ENCODE peak calls at places on chromosomes 11 and 22, in four cellular contexts. E is endothelial cell of umbilical vein, W is GM12878, U is K562. G is an unnamed sample. For H3K4me1, the result is how much of the 10 kb centered on the place peaks cover.

GRCh38 chr11:83922318-83922717 is 636.2 kb upstream of the CCDC90B start:
- DNase-seq in E (no peak), W (no peak), U (no peak), G (no peak)

GRCh38 chr11:19597194-19597593 is 115.4 kb upstream of the NAV2 start:
- DNase-seq in E (peak), W (no peak), U (no peak), G (peak)

GRCh38 chr22:36814796-36815195 is 2.0 kb downstream of the PVALB start:
- DNase-seq in E (no peak), W (no peak), U (no peak), G (no peak)

GRCh38 chr22:25027552-25027951 is 75.0 kb downstream of the KIAA1671 start:
- DNase-seq in E (no peak), W (no peak), U (no peak), G (no peak)

GRCh38 chr22:34702279-34702678 is 363.7 kb upstream of the ISX start:
- DNase-seq in E (no peak), W (no peak), U (no peak), G (no peak)

GRCh38 chr11:47359586-47359985 is 7.1 kb upstream of the MYBPC3 start:
- DNase-seq in E (no peak), W (no peak), U (no peak), G (no peak)

GRCh38 chr22:19875531-19876313 is 21.0 kb upstream of the GNB1L start:
- DNase-seq in E (peak), W (no peak), U (peak), G (no peak)

GRCh38 chr11:12159351-12160099 is 49.1 kb downstream of the MICAL2 start:
- DNase-seq in E (peak), W (no peak), U (no peak), G (peak)

GRCh38 chr22:48382197-48382596 is 1445.5 kb downstream of the BRD1 start:
- DNase-seq in E (no peak), W (no peak), U (no peak), G (no peak)

GRCh38 chr11:61782841-61783240 is 9.6 kb downstream of the TMEM258 start:
- DNase-seq in E (no peak), W (no peak), U (no peak), G (no peak)

GRCh38 chr11:1262172-1263006 is 39.5 kb downstream of the MUC5B start:
- DNase-seq in E (peak), W (peak), U (peak), G (peak)

GRCh38 chr22:17281026-17281809 is 62.0 kb upstream of the ADA2 start:
- DNase-seq in E (no peak), W (no peak), U (no peak), G (no peak)

GRCh38 chr11:16430674-16431073 is 74.3 kb upstream of the SOX6 start:
- DNase-seq in E (no peak), W (no peak), U (no peak), G (no peak)

GRCh38 chr11:37946155-37946766 is 1348.2 kb upstream of the RAG2 start:
- DNase-seq in E (peak), W (peak), U (peak), G (peak)

DNA sequence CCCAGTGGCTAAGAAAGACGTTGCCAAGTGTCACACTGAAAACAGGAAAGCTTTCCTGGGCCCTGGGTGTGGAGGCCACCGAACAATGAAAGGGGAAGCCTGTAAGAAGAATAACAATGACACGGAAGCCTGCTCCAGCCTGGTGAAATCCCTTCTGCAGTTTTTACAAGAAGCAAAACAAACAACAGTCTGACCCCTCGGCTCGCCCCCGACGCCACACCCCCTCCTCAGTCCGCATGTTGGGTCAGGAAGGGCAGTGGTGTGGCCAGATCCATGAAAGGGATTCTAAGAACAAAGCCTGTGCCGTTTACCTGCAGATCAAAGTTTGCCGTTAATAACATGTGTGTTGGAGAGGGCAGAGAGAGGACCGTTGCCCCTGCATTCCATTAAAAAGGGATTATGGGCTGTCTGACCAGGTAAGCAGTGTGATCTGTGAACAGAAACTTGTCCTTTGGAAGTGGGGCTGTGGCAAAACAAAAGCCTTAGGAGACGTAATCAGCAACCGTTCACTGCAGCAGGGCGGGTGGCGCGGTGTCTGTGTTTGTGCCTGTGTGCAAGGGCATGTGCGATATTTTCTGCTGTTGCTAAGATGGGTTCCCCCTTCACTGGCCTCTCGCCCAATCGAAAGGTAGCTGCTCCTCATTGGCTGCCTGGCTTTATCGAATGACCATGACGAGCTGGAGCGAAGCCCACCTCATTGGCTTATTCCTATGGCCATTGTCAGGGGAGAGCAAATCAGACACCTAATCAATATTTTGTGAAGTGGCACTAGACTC is 113.8 kb upstream of the BLID start:
- DNase-seq in E (peak), W (no peak), U (no peak), G (no peak)
- TF ChIP-seq FOS in E (no peak), W (no peak), U (no peak), G (no peak)

GRCh38 chr11:66969584-66970205 is 5.4 kb upstream of the C11orf86 start:
- DNase-seq in E (no peak), W (no peak), U (no peak), G (peak)

GRCh38 chr11:66970808-66971442 is 4.2 kb upstream of the C11orf86 start:
- DNase-seq in E (peak), W (no peak), U (no peak), G (peak)

GRCh38 chr11:66966351-66966750 is 8.2 kb upstream of the PC start:
- DNase-seq in E (no peak), W (no peak), U (no peak), G (no peak)

GRCh38 chr11:66970371-66970807 is 4.7 kb upstream of the C11orf86 start:
- DNase-seq in E (no peak), W (no peak), U (no peak), G (no peak)

GRCh38 chr11:66967670-66968425 is 7.3 kb upstream of the C11orf86 start:
- DNase-seq in E (peak), W (no peak), U (no peak), G (peak)
- H3K4me1 ChIP-seq in E (under half), W (under half), U (under half), G (under half)

GRCh38 chr11:87092567-87092966 is 54.8 kb downstream of the TMEM135 start:
- DNase-seq in E (no peak), W (no peak), U (no peak), G (no peak)

GRCh38 chr11:87097582-87097981 is 59.8 kb downstream of the TMEM135 start:
- DNase-seq in E (peak), W (no peak), U (peak), G (peak)

DNA sequence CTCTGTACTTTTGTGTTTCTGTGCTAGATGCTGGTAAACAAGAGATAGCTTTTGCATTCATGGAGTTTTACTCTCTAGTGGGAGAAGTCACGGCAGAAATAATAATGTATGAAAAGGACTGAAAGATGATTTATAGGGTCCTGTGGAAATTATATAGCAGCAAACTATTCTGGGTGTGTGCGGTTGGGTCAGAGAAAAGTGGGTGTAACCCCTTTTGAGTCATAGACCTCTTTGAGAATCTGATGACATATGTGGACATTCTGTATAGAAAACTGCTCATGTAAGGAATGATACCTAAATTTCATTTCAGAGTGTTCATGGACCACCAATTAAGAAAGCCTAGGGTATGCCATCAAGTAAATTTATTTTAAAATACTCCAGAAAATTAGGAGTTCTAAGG is 54.4 kb downstream of the TMEM135 start:
- DNase-seq in E (no peak), W (no peak), U (no peak), G (no peak)
- TF ChIP-seq FOS in E (no peak), W (no peak), U (no peak), G (no peak)

GRCh38 chr11:130674686-130675085 is 226.2 kb downstream of the ADAMTS15 start:
- DNase-seq in E (no peak), W (no peak), U (no peak), G (peak)
- H3K4me1 ChIP-seq in E (under half), W (under half), U (under half), G (under half)

DNA sequence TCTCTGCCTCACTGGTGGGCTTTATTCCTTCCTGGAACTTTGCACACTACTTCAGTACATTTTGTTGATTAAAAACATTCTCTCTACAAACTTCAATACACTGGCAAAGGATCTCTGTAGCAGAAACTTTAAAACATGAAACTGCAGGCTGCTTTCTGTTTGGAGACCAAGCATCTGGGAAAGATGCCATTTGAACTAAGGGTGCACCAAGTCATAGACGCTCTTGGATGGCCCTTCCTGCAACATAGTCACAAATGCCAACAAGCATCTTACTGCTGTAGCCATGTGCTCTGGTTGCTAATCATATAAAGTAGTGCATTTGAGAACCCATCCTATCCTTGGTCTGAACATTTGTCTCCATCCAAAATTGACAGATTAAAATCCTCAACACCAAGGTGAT is 56.4 kb downstream of the SNX19 start:
- DNase-seq in E (no peak), W (no peak), U (no peak), G (no peak)
- TF ChIP-seq FOS in E (no peak), W (no peak), U (no peak), G (no peak)

G was measured in IMR-90.